ENCODE peak calls at places on chromosomes 4 and X, in nine cellular contexts. D is sigmoid colon, V is stomach, Y is prostate gland, A is vagina, G is GM12891, L is spleen, I is transverse colon, M is upper lobe of left lung. P is an unnamed sample.

GRCh38 chr4:10666616-10667015 is 18.0 kb downstream of the CLNK start:
- DNase-seq in D (no peak), V (no peak), Y (no peak), A (no peak), G (no peak), L (no peak), I (no peak), M (no peak), P (no peak)

GRCh38 chr4:15544196-15544730 is 74.6 kb downstream of the CC2D2A start:
- DNase-seq in D (no peak), V (no peak), Y (no peak), A (no peak), G (no peak), L (no peak), I (no peak), M (no peak), P (no peak)

GRCh38 chrX:48736303-48736702 is 25.2 kb upstream of the GLOD5 start:
- DNase-seq in D (no peak), V (no peak), Y (no peak), A (no peak), G (no peak), L (no peak), I (no peak), M (no peak), P (no peak)

GRCh38 chr4:186191266-186192067 is at the start of gene CYP4V2:
- DNase-seq in D (peak), V (peak), Y (peak), A (no peak), G (peak), L (peak), I (peak), M (peak), P (peak)

GRCh38 chr4:122480023-122480422 is 23.5 kb upstream of the IL2 start:
- DNase-seq in D (no peak), V (no peak), Y (no peak), A (no peak), G (no peak), L (no peak), I (no peak), M (no peak), P (no peak)

GRCh38 chrX:42797646-42798045 is 19.7 kb upstream of the PPP1R2C start:
- DNase-seq in D (no peak), V (no peak), Y (no peak), A (no peak), G (no peak), L (no peak), I (no peak), M (no peak), P (no peak)

GRCh38 chrX:103254921-103255455 is at the start of gene TCEAL8:
- DNase-seq in D (peak), V (peak), Y (peak), A (no peak), G (no peak), L (peak), I (peak), M (peak), P (no peak)

GRCh38 chr4:139670765-139671164 is 5.1 kb downstream of the MGST2 start:
- DNase-seq in D (no peak), V (no peak), Y (no peak), A (no peak), G (no peak), L (no peak), I (no peak), M (no peak), P (no peak)

GRCh38 chr4:7191546-7192251 is 639 bp upstream of the SORCS2 start:
- DNase-seq in D (peak), V (no peak), Y (no peak), A (peak), G (no peak), L (peak), I (no peak), M (no peak), P (no peak)

GRCh38 chrX:48676893-48677270 is 6.7 kb upstream of the WAS start:
- DNase-seq in D (peak), V (no peak), Y (no peak), A (no peak), G (no peak), L (no peak), I (peak), M (no peak), P (no peak)

DNA sequence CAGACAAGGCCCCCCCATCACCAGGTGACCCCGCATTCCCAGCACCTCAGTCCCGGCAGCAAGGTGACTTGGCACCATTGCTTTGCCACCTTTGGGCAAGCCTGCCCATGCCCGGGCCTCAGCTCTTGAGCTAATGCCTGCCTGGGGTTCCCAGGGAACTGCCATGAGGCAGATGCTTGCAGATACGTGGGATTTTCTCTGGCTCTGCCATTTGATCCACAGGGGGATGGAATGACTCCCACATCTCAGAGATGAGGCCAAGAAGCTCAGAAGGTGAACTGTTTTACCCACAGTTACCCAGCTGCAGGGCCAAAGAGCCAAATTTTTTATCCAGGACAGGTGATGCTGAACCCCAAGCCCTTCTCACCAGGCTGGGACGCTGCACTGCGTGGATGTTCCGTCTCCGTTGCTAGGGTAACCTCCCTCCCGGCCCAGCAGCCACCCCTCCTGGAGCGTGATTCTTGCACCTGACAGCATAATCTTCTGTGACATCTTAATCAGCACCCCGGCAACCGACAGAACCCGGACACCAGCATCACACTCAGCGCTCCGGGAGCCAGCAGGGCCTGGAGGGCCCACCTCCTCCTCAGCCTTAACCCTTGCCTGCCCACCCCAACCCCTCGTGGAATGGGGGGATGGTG is 15.7 kb upstream of the MSX1 start:
- DNase-seq in D (peak), V (no peak), Y (no peak), A (no peak), G (no peak), L (no peak), I (no peak), M (no peak), P (no peak)
- TF ChIP-seq POLR2AphosphoS5 in D (no peak), V (no peak), Y (no peak), A (no peak), G (no peak), L (no peak), I (no peak), M (no peak), P (no peak)

GRCh38 chrX:53437211-53437610 is 3.0 kb upstream of the HSD17B10 start:
- DNase-seq in D (no peak), V (no peak), Y (no peak), A (no peak), G (no peak), L (no peak), I (no peak), M (no peak), P (no peak)

GRCh38 chrX:53430231-53430630 is 3.9 kb downstream of the HSD17B10 start:
- DNase-seq in D (no peak), V (no peak), Y (no peak), A (no peak), G (no peak), L (no peak), I (no peak), M (no peak), P (no peak)

GRCh38 chrX:53429755-53430154 is 4.4 kb downstream of the HSD17B10 start:
- DNase-seq in D (no peak), V (no peak), Y (no peak), A (no peak), G (no peak), L (no peak), I (no peak), M (no peak), P (no peak)

GRCh38 chrX:53435997-53436396 is 1.8 kb upstream of the HSD17B10 start:
- DNase-seq in D (peak), V (peak), Y (peak), A (no peak), G (no peak), L (peak), I (peak), M (peak), P (peak)

DNA sequence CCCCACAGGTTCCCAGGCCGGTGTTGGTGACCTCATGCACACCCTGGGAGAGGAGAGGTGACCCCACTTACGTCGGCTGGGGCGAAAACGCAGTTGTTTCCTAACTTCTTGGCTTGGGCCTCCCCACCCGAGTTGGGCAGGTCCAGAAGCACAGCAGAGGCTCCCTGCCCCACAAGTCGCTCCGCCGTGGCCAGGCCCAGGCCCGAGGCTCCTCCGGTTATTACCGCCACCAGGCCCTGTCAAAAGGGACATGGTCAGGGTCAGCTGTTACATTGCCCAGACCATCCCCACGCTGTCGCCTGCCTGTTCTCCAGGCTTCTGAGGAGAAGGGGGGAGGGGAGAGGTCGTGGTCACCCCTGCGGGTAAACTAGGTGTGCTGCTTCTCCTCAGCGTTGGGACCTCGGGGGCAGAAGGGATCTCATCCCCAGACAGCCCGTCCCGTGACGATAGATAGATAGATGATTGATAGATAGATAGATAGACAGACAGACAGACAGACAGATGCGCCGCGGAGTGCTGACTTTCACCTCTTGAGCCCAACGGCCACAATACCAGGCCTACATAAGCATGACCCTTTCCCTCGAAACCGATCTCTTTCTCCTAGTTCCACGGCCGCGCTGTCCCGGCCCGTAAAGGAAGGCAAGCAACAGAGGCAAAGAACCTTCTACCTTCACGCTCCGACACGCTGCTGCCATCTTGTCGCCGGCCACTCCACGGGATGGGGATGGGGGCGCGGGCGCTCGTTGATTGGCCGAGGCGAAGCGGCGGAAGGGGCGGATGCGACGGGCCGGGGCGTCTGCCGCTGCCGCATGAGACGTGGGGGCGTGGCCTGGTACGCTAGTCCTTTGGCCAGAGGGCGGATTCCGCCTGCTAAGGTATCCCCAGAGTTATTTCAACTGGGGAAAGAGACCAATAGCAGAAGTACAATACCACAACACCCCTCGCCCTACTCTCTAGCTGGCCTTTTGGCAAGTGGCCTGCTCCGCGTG is at the start of gene HSD17B10:
- DNase-seq in D (peak), V (peak), Y (peak), A (no peak), G (peak), L (peak), I (peak), M (peak), P (peak)
- TF ChIP-seq POLR2A in D (peak), V (no peak), Y (no peak), A (no peak), G (peak), L (no peak), I (peak), M (peak), P (peak)

GRCh38 chrX:39642071-39642470 is 455.7 kb downstream of the BCOR start:
- DNase-seq in D (no peak), V (no peak), Y (no peak), A (no peak), G (no peak), L (no peak), I (no peak), M (no peak), P (no peak)

GRCh38 chrX:39648548-39649254 is 449.1 kb downstream of the BCOR start:
- DNase-seq in D (no peak), V (no peak), Y (no peak), A (no peak), G (no peak), L (no peak), I (no peak), M (no peak), P (no peak)

GRCh38 chrX:39643533-39643932 is 454.2 kb downstream of the BCOR start:
- DNase-seq in D (no peak), V (no peak), Y (no peak), A (no peak), G (no peak), L (no peak), I (no peak), M (no peak), P (no peak)

GRCh38 chrX:39640866-39641265 is 456.9 kb downstream of the BCOR start:
- DNase-seq in D (no peak), V (no peak), Y (no peak), A (no peak), G (no peak), L (no peak), I (no peak), M (no peak), P (no peak)

DNA sequence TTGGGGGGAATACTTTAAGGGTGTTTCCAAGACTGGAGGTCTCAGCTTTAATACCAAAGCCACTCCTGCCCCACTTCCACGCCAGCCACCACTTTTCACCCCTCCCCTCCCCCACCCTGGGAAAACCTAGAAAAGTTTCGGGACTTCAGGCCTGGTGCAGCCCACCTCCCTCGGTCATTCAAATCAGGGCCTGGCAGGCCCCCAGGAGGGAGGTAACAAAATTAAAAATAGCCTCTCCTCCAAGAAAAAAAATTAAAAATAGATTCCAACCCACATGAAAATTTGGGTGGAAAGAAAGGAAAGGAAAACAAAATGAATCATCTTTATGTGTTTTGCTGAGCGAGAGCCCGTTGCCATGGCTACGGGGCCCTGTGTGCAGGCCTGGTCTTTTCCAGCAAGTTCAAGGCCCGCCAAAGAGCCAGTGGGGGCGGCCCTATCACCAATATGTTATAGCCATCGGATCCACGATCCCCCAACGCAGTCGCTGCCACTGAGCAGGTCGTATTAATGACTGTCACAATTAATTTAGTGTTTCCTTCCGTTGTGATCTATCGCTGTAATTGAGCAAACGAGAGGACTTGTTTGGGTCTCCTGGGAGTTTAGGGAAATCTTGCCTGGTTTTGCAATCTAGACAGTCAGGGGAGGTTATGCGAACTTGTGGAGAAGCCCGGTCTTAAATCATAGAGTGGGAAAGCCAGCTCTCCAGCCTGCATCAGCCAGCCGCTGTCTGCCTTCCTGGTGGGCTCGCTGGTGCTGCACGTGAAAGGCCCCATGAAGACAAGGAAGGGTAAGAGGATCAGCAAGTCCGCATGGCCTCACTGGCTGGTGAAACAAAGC is 452.5 kb downstream of the BCOR start:
- DNase-seq in D (peak), V (no peak), Y (no peak), A (no peak), G (no peak), L (no peak), I (peak), M (no peak), P (no peak)
- TF ChIP-seq POLR2AphosphoS5 in D (peak), V (no peak), Y (no peak), A (no peak), G (no peak), L (no peak), I (no peak), M (no peak), P (no peak)

DNA sequence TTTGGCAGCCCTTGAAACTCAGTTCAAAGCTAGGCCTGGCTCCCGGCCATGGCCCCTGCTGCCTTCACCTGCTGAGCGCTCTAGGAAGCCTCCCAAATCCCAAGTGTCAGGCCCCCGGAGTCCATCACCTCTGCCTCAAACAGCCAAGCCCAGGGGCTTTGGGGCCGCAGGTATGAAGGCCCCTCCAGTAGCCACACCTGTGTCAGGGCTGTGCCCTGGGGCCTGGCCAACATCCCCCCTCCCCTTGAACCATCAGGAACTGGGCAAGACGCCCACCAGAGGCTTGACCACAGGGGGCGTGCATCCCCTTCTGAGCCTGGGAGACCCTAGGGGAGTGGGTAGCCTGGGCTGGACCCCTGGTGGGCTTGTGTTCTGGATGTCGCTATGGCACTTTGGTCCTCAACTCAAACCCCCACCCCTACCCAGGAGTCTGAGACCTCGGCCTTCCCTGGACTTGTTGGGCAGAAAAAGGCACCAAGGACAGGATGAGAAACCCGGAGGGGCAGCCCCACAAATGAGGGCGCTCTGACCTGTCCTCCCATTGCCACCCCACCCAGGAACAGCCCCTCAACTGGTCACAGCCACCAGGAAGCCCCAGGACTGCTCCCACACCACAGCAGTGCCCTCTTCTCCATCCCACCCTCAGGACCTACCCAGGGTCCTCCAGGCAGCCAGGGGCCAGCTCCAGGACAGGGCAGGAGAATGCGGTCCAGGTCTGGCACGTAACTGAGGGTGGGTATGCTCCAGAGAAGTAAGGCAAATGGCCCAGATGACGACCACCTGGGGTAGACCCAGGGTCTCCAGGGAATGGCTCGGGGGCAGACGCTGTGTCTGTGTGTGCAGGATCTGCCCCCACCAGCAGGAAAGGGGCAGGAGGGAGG is 4.2 kb upstream of the SLBP start:
- DNase-seq in D (no peak), V (no peak), Y (no peak), A (no peak), G (no peak), L (peak), I (no peak), M (no peak), P (no peak)
- TF ChIP-seq POLR2A in D (no peak), V (no peak), Y (no peak), A (no peak), G (no peak), L (no peak), I (no peak), M (no peak), P (no peak)

P was measured in GM12892.